ENCODE peak calls at places on chromosome 3, in eight cellular contexts. F, L, N, E, H, I, T and J are unnamed samples. For H3K9me3, the result is how much of the 10 kb centered on the place peaks cover.

GRCh38 chr3:38610436-38610835 is 39.1 kb downstream of the SCN5A start:
- DNase-seq in L (peak), F (no peak), T (no peak), H (no peak), N (peak), E (no peak), I (no peak), J (peak)

GRCh38 chr3:58117561-58118305 is 93.0 kb downstream of the DNASE1L3 start:
- DNase-seq in F (peak), I (no peak), N (peak), H (peak), E (peak), L (no peak), T (no peak), J (peak)

GRCh38 chr3:49362579-49362978 is 4.4 kb upstream of the GPX1 start:
- DNase-seq in T (no peak), F (no peak), E (no peak), L (no peak), N (no peak), H (no peak), I (no peak), J (no peak)

GRCh38 chr3:150323770-150324169 is 84.3 kb upstream of the TSC22D2 start:
- DNase-seq in T (no peak), F (no peak), E (no peak), L (no peak), I (no peak), N (no peak), H (no peak), J (no peak)

GRCh38 chr3:97934980-97935695 is 37.1 kb downstream of the RIOX2 start:
- DNase-seq in E (no peak), L (no peak), I (no peak), T (no peak), N (no peak), F (no peak), H (no peak), J (no peak)

GRCh38 chr3:11826628-11827265 is 19.9 kb downstream of the TAMM41 start:
- DNase-seq in I (no peak), F (no peak), E (no peak), T (no peak), L (no peak), H (no peak), N (no peak), J (no peak)

GRCh38 chr3:49173116-49173791 is 1.9 kb downstream of the KLHDC8B start:
- DNase-seq in T (no peak), F (peak), N (peak), E (peak), L (no peak), I (no peak), H (peak), J (no peak)

GRCh38 chr3:131795382-131796085 is 239.3 kb downstream of the CPNE4 start:
- DNase-seq in T (no peak), H (no peak), N (no peak), L (no peak), E (no peak), F (peak), I (no peak), J (no peak)

GRCh38 chr3:154090116-154090420 is 31.1 kb upstream of the ARHGEF26 start:
- DNase-seq in T (no peak), F (peak), I (no peak), H (no peak), E (no peak), N (no peak), L (no peak), J (no peak)

GRCh38 chr3:134284438-134284837 is 33.8 kb upstream of the RYK start:
- DNase-seq in H (no peak), E (no peak), I (no peak), L (no peak), N (no peak), F (no peak), T (no peak), J (no peak)

GRCh38 chr3:43144811-43145490 is 39.1 kb upstream of the POMGNT2 start:
- DNase-seq in E (peak), N (no peak), T (no peak), L (no peak), F (peak), I (no peak), H (peak), J (no peak)

GRCh38 chr3:45140392-45140791 is 5.8 kb downstream of the CDCP1 start:
- DNase-seq in L (no peak), H (no peak), E (no peak), T (no peak), N (no peak), I (no peak), F (no peak), J (no peak)

GRCh38 chr3:39705351-39705900 is 104.0 kb upstream of the MYRIP start:
- DNase-seq in E (no peak), N (no peak), T (no peak), L (no peak), I (no peak), F (peak), H (no peak), J (no peak)

GRCh38 chr3:169811606-169812123 is 1.0 kb upstream of the LRRIQ4 start:
- DNase-seq in H (no peak), N (no peak), F (peak), T (no peak), L (no peak), E (no peak), I (no peak), J (no peak)

GRCh38 chr3:66656608-66657007 is 155.8 kb upstream of the LRIG1 start:
- DNase-seq in N (no peak), H (no peak), L (no peak), F (no peak), T (no peak), E (no peak), I (no peak), J (no peak)

GRCh38 chr3:28224430-28224829 is 17.0 kb upstream of the CMC1 start:
- DNase-seq in E (no peak), I (no peak), H (no peak), N (no peak), F (no peak), T (no peak), L (no peak), J (no peak)

GRCh38 chr3:2741520-2741919 is 368.7 kb downstream of the IL5RA start:
- DNase-seq in N (no peak), E (no peak), H (no peak), I (no peak), L (no peak), T (no peak), F (no peak), J (no peak)

GRCh38 chr3:157142315-157142714 is 17.6 kb downstream of the CCNL1 start:
- DNase-seq in I (no peak), E (no peak), H (no peak), N (no peak), L (no peak), F (no peak), T (no peak), J (no peak)

GRCh38 chr3:15387171-15387581 is 40.2 kb downstream of the METTL6 start:
- DNase-seq in H (no peak), F (peak), I (no peak), L (no peak), N (no peak), T (no peak), E (no peak), J (no peak)

GRCh38 chr3:73353661-73354217 is 271.0 kb downstream of the PDZRN3 start:
- DNase-seq in F (no peak), N (no peak), I (no peak), E (no peak), T (no peak), L (no peak), H (no peak), J (no peak)

GRCh38 chr3:77081240-77081661 is 41.4 kb downstream of the ROBO2 start:
- DNase-seq in E (no peak), I (no peak), H (no peak), T (no peak), N (peak), L (no peak), F (peak), J (no peak)

GRCh38 chr3:122754867-122755835 is 38.5 kb downstream of the HSPBAP1 start:
- DNase-seq in L (no peak), F (peak), E (no peak), I (no peak), H (no peak), T (no peak), N (no peak), J (no peak)

GRCh38 chr3:53215816-53216215 is 40.0 kb downstream of the TKT start:
- DNase-seq in I (no peak), N (no peak), T (no peak), F (no peak), L (no peak), H (no peak), E (no peak), J (no peak)

GRCh38 chr3:157794771-157795170 is 291.6 kb upstream of the VEPH1 start:
- DNase-seq in N (no peak), T (no peak), F (peak), H (no peak), L (no peak), I (no peak), E (no peak), J (no peak)

GRCh38 chr3:39639344-39640236 is 169.8 kb upstream of the MYRIP start:
- DNase-seq in E (no peak), T (no peak), L (no peak), I (no peak), N (no peak), F (peak), H (no peak), J (peak)

GRCh38 chr3:128067481-128067880 is 15.2 kb downstream of the SEC61A1 start:
- DNase-seq in H (no peak), E (no peak), T (no peak), L (no peak), N (no peak), F (no peak), I (no peak), J (no peak)

GRCh38 chr3:189222927-189223706 is 51.3 kb downstream of the TPRG1 start:
- DNase-seq in L (no peak), E (no peak), F (no peak), N (no peak), T (no peak), H (no peak), I (no peak), J (no peak)

GRCh38 chr3:61956236-61956635 is 394.9 kb downstream of the PTPRG start:
- DNase-seq in N (no peak), I (no peak), H (no peak), F (peak), T (no peak), E (no peak), L (no peak), J (no peak)

GRCh38 chr3:183114374-183114773 is 15.1 kb upstream of the MCCC1 start:
- DNase-seq in N (no peak), L (no peak), E (no peak), T (no peak), H (no peak), F (no peak), I (no peak), J (no peak)

GRCh38 chr3:147360936-147361670 is 45.2 kb downstream of the ZIC4 start:
- DNase-seq in H (no peak), L (no peak), F (no peak), T (no peak), E (no peak), I (no peak), N (no peak), J (no peak)

GRCh38 chr3:125137432-125138033 is 75.0 kb downstream of the SLC12A8 start:
- DNase-seq in T (no peak), H (peak), E (no peak), F (peak), I (no peak), L (no peak), N (no peak), J (peak)

GRCh38 chr3:184666422-184666821 is 45.4 kb downstream of the MAGEF1 start:
- DNase-seq in E (no peak), T (no peak), N (no peak), L (no peak), H (no peak), I (no peak), F (no peak), J (no peak)

GRCh38 chr3:113912551-113913246 is 35.1 kb upstream of the ZDHHC23 start:
- DNase-seq in E (peak), N (peak), F (peak), H (no peak), L (no peak), T (no peak), I (peak), J (no peak)

GRCh38 chr3:99941211-99941610 is 123.5 kb downstream of the CMSS1 start:
- DNase-seq in E (no peak), T (no peak), L (no peak), I (no peak), H (no peak), F (no peak), N (no peak), J (no peak)

GRCh38 chr3:116630494-116630893 is 79.1 kb upstream of the TUSC7 start:
- DNase-seq in H (no peak), E (no peak), I (no peak), L (no peak), N (no peak), T (no peak), F (no peak), J (no peak)

GRCh38 chr3:50600141-50600753 is 11.3 kb downstream of the CISH start:
- DNase-seq in E (no peak), N (peak), L (peak), F (no peak), T (no peak), I (no peak), H (peak), J (no peak)

GRCh38 chr3:12518266-12519028 is 26.9 kb downstream of the MKRN2OS start:
- DNase-seq in N (no peak), F (no peak), T (no peak), H (no peak), I (no peak), L (peak), E (no peak), J (no peak)

GRCh38 chr3:182713743-182714517 is 79.4 kb upstream of the ATP11B start:
- DNase-seq in N (no peak), F (peak), I (no peak), E (no peak), L (no peak), H (no peak), T (no peak), J (no peak)

GRCh38 chr3:156795890-156796451 is 30.2 kb upstream of the LEKR1 start:
- DNase-seq in I (no peak), N (no peak), T (no peak), F (peak), H (no peak), L (no peak), E (no peak), J (no peak)

GRCh38 chr3:179801263-179801662 is 148.4 kb downstream of the USP13 start:
- DNase-seq in I (no peak), F (peak), E (no peak), L (no peak), H (no peak), T (no peak), N (no peak), J (no peak)

DNA sequence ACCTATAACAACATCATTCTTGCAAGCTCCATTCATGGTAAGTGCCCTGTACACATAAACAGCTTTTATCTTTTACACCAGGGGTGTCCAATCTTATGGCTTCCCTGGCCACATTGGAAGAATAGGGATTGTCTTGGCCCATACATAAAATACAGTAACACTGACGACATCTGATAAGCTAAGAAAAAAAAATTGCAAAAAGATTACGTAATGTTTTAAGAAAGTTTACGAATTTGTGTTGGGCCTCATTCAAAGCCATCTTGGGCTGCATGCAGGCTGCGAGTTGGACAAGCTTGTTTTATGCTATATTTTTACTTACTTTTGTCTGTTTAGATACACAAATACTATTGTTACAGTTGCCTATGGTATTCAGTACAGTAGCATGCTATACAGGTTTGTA is 31.6 kb downstream of the ZNF654 start:
- DNase-seq in L (no peak), E (no peak), I (no peak), T (no peak), H (no peak), F (no peak), N (no peak), J (no peak)
- H3K9me3 ChIP-seq in L (under half), E (under half), I (under half), T (under half), H (under half), F (under half), N (under half), J (under half)

GRCh38 chr3:141963301-141963700 is 86.9 kb downstream of the ATP1B3 start:
- DNase-seq in N (no peak), E (no peak), F (no peak), L (no peak), H (no peak), I (no peak), T (no peak), J (no peak)
- H3K9me3 ChIP-seq in N (under half), E (under half), F (under half), L (under half), H (under half), I (under half), T (under half), J (under half)

GRCh38 chr3:21056293-21056692 is 694.7 kb downstream of the ZNF385D start:
- DNase-seq in N (no peak), H (no peak), T (no peak), I (no peak), F (no peak), L (no peak), E (no peak), J (no peak)
- H3K9me3 ChIP-seq in N (under half), H (under half), T (under half), I (under half), F (under half), L (under half), E (under half), J (under half)

DNA sequence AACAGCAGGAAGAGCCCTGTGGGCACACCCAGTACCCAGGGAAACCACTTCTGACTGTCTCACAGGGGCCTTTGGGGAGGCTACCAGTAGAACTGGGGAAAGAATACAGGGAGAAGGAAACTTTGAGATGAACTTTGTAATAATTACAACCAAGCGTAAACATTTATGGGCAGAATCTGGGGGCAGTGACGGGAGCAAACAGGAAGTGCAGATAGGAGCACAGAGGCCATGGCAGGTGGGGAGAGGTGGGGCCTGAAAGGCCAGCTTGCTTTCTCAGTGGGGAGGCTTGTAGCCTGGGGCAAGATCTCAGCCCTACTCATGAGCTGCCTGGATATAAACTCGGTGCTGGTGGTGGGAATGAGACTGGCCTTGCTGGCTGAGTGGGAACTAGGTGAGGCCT is 209.8 kb downstream of the PLCH1 start:
- DNase-seq in H (no peak), E (no peak), N (no peak), T (no peak), F (no peak), L (no peak), I (no peak), J (no peak)
- H3K9me3 ChIP-seq in H (under half), E (under half), N (under half), T (under half), F (under half), L (under half), I (under half), J (under half)